ENCODE peak calls at places on chromosomes 2 and 18, in seven cellular contexts. Q is GM23248, V is hepatocyte, R is SK-N-SH, Z is HCT116, D is GM23338, U is PC-3. B is an unnamed sample.

GRCh38 chr2:147511491-147511948 is 333.3 kb upstream of the ACVR2A start:
- DNase-seq in Q (peak; percentile 56), V (peak; percentile 36), R (no peak), Z (no peak), D (peak; percentile 3), U (no peak), B (no peak)

GRCh38 chr2:18398833-18399232 is 161.6 kb downstream of the RDH14 start:
- DNase-seq in Q (peak; percentile 30), V (no peak), R (no peak), Z (no peak), D (no peak), U (no peak), B (no peak)

GRCh38 chr18:50189160-50189559 is 5.8 kb downstream of the MYO5B start:
- DNase-seq in Q (no peak), V (no peak), R (no peak), Z (no peak), D (no peak), U (no peak), B (no peak)

GRCh38 chr2:105327690-105328089 is 1.8 kb downstream of the TGFBRAP1 start:
- DNase-seq in Q (no peak), V (no peak), R (no peak), Z (no peak), D (no peak), U (peak; percentile 43), B (no peak)

GRCh38 chr2:26567534-26567933 is 73.6 kb downstream of the CIB4 start:
- DNase-seq in Q (no peak), V (no peak), R (no peak), Z (no peak), D (no peak), U (no peak), B (no peak)

GRCh38 chr18:8391068-8391467 is 218.2 kb upstream of the RAB12 start:
- DNase-seq in Q (no peak), V (no peak), R (no peak), Z (no peak), D (no peak), U (no peak), B (no peak)

GRCh38 chr18:56684277-56684676 is 33.1 kb downstream of the WDR7 start:
- DNase-seq in Q (no peak), V (no peak), R (no peak), Z (no peak), D (no peak), U (no peak), B (no peak)

GRCh38 chr2:69255760-69256159 is 131.3 kb downstream of the GFPT1 start:
- DNase-seq in Q (no peak), V (no peak), R (no peak), Z (no peak), D (no peak), U (no peak), B (no peak)

GRCh38 chr2:150476809-150477302 is 10.6 kb downstream of the RND3 start:
- DNase-seq in Q (no peak), V (no peak), R (no peak), Z (no peak), D (no peak), U (peak; percentile 7), B (no peak)

GRCh38 chr2:98505311-98505808 is 60.7 kb downstream of the INPP4A start:
- DNase-seq in Q (peak; percentile 49), V (no peak), R (no peak), Z (no peak), D (no peak), U (no peak), B (no peak)

GRCh38 chr2:120678251-120678650 is 57.4 kb upstream of the GLI2 start:
- DNase-seq in Q (peak; percentile 86), V (peak; percentile 48), R (peak; percentile 78), Z (no peak), D (no peak), U (peak; percentile 13), B (no peak)

GRCh38 chr2:194698012-194698411 is 959.0 kb upstream of the SLC39A10 start:
- DNase-seq in Q (no peak), V (no peak), R (no peak), Z (no peak), D (no peak), U (peak; percentile 2), B (no peak)

GRCh38 chr2:127853667-127854066 is 4.3 kb downstream of the POLR2D start:
- DNase-seq in Q (no peak), V (no peak), R (no peak), Z (no peak), D (no peak), U (no peak), B (no peak)

GRCh38 chr2:166364476-166365161 is 11.1 kb downstream of the SCN9A start:
- DNase-seq in Q (no peak), V (no peak), R (no peak), Z (no peak), D (no peak), U (no peak), B (no peak)

GRCh38 chr2:161379740-161380139 is 36.4 kb upstream of the TBR1 start:
- DNase-seq in Q (no peak), V (no peak), R (no peak), Z (no peak), D (no peak), U (no peak), B (no peak)

GRCh38 chr18:67515987-67516431 is 511 bp downstream of the DSEL start:
- DNase-seq in Q (peak; percentile 93), V (peak; percentile 95), R (peak; percentile 78), Z (no peak), D (peak; percentile 95), U (peak; percentile 93), B (peak; percentile 92)

GRCh38 chr18:67518566-67518965 is 2.0 kb upstream of the DSEL start:
- DNase-seq in Q (no peak), V (no peak), R (no peak), Z (no peak), D (no peak), U (no peak), B (no peak)

GRCh38 chr18:67514901-67515540 is 1.5 kb downstream of the DSEL start:
- DNase-seq in Q (peak; percentile 44), V (no peak), R (no peak), Z (no peak), D (no peak), U (peak; percentile 38), B (no peak)

GRCh38 chr18:67516432-67517223 is at the start of gene DSEL:
- DNase-seq in Q (peak; percentile 99), V (peak; percentile 99), R (peak; percentile 97), Z (no peak), D (peak; percentile 96), U (peak; percentile 89), B (peak; percentile 95)

DNA sequence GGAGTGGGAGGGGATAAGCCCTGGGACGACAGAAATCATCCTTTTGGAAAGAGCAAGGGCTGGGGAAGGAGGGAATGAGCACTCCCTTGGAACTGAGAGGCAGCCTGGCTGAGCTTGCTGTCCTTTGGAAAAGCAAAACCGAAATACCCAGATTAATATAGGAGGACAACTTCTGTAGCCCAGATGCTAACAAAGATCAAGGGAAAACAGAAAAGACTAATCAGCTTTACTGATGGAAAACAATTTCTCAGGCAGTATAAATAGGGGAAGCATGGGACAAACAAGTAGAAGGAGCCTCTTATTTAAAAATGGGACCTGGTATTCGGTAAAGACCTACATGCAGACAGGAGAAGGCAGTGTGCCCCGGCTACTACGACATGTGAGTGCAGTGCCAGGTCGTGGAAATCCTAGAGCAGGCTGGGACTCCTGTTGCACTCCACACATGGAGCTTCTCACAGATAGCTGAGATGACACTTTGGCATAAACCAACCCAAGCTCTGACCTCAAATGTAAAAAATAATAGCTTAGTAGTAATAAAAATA is 775 bp upstream of the DSEL start:
- DNase-seq in Q (peak; percentile 45), V (peak; percentile 28), R (no peak), Z (no peak), D (peak; percentile 19), U (no peak), B (peak; percentile 17)
- TF ChIP-seq EZH2phosphoT487 in Q (no peak), V (no peak), R (no peak), Z (no peak), D (no peak), U (no peak), B (no peak)

DNA sequence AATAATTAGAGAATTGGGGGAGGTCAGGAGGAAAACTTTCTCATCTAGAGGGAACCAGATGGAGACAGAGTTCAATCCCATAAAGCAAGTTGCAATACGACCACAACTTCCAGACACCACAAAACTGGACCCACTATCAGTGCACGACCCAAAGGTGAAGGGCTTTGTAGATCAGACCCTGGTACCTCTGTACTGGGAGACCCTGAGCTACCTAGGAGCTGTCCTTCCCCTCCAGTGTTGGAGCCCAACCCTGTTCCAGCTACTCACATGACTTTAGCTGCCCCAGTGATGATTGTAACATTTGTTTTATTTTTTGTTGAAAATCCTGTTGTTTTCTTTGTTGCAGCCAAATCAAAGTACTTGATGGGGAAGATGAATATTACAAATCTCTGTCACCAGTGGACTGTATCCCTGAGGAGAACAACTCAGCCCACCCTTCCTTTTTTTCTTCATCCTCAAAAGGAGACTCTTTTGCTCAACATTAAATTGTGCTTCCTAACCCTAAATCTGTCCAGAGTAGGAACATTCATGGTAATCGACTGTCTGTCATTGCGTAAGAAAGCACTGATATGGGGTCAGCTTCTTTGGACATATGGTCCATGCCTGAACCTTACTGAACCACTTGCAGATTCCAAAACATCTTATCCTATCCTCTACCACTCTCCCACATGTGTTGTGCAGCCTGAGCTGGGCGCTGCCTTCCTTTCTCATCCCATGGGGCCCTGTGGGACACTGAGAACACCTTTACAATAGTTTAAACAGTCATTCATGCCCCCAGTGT is 62.3 kb upstream of the SP5 start:
- DNase-seq in Q (no peak), V (no peak), R (no peak), Z (no peak), D (no peak), U (no peak), B (no peak)
- TF ChIP-seq EZH2phosphoT487 in Q (no peak), V (no peak), R (no peak), Z (no peak), D (no peak), U (no peak), B (no peak)

GRCh38 chr2:57313678-57314077 is 732.9 kb upstream of the VRK2 start:
- DNase-seq in Q (no peak), V (no peak), R (no peak), Z (no peak), D (no peak), U (no peak), B (no peak)

GRCh38 chr2:57314682-57315081 is 731.9 kb upstream of the VRK2 start:
- DNase-seq in Q (no peak), V (no peak), R (no peak), Z (no peak), D (no peak), U (no peak), B (no peak)
- TF ChIP-seq EZH2phosphoT487 in Q (no peak), V (no peak), R (no peak), Z (no peak), D (no peak), U (no peak), B (no peak)

GRCh38 chr2:42424033-42424432 is 63.0 kb upstream of the COX7A2L start:
- DNase-seq in Q (peak; percentile 76), V (no peak), R (no peak), Z (no peak), D (no peak), U (no peak), B (no peak)

GRCh38 chr2:42425697-42426096 is 64.7 kb upstream of the COX7A2L start:
- DNase-seq in Q (no peak), V (no peak), R (no peak), Z (no peak), D (no peak), U (no peak), B (no peak)

GRCh38 chr2:42421601-42422252 is 60.7 kb upstream of the COX7A2L start:
- DNase-seq in Q (peak; percentile 24), V (no peak), R (no peak), Z (no peak), D (no peak), U (peak; percentile 29), B (no peak)

DNA sequence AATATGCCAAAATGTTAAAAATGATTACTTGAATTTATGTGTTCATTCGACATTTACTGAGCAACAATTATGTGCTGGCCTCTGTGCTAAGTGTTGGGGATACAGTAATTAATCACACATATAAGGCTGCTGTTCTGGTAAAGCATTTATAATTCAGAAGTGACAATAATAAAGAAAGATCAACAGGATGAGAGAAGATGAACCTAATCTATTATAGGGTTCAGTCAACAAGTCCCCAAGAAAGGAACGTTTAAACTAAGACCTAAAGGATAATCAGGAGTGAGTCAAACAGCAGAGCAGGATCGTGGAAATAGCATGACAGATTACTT is 60.1 kb upstream of the COX7A2L start:
- DNase-seq in Q (peak; percentile 55), V (no peak), R (no peak), Z (no peak), D (no peak), U (no peak), B (no peak)
- TF ChIP-seq EZH2phosphoT487 in Q (peak; percentile 4), V (no peak), R (no peak), Z (no peak), D (no peak), U (no peak), B (no peak)

B was measured in neural progenitor cell.